ENCODE peak calls at places on chromosomes 3 and 15, in seven cellular contexts. One of them, this sample, is unnamed.

GRCh38 chr15:52318729-52319500 is 23.3 kb upstream of the MYO5C start:
- DNase-seq in RWPE1: no peak
- DNase-seq in adrenal gland: peak
- DNase-seq in fibroblast of lung: no peak
- DNase-seq in A549: no peak
- DNase-seq in GM20000: no peak
- DNase-seq in astrocyte of the cerebellum: no peak
- DNase-seq in this sample: peak

GRCh38 chr15:48642795-48643194 is 2.7 kb downstream of the FBN1 start:
- DNase-seq in RWPE1: no peak
- DNase-seq in adrenal gland: no peak
- DNase-seq in fibroblast of lung: peak
- DNase-seq in A549: no peak
- DNase-seq in GM20000: no peak
- DNase-seq in astrocyte of the cerebellum: no peak
- DNase-seq in this sample: no peak

GRCh38 chr3:43161684-43162512 is 56.0 kb upstream of the POMGNT2 start:
- DNase-seq in RWPE1: peak
- DNase-seq in adrenal gland: no peak
- DNase-seq in fibroblast of lung: peak
- DNase-seq in A549: no peak
- DNase-seq in GM20000: no peak
- DNase-seq in astrocyte of the cerebellum: peak
- DNase-seq in this sample: peak

GRCh38 chr3:99332276-99332675 is 306.1 kb upstream of the COL8A1 start:
- DNase-seq in RWPE1: no peak
- DNase-seq in adrenal gland: no peak
- DNase-seq in fibroblast of lung: no peak
- DNase-seq in A549: no peak
- DNase-seq in GM20000: no peak
- DNase-seq in astrocyte of the cerebellum: no peak
- DNase-seq in this sample: no peak

GRCh38 chr3:106943071-106943470 is 434.2 kb upstream of the CCDC54 start:
- DNase-seq in RWPE1: no peak
- DNase-seq in adrenal gland: no peak
- DNase-seq in fibroblast of lung: peak
- DNase-seq in A549: no peak
- DNase-seq in GM20000: no peak
- DNase-seq in astrocyte of the cerebellum: no peak
- DNase-seq in this sample: peak

GRCh38 chr3:41244620-41245336 is 45.5 kb downstream of the CTNNB1 start:
- DNase-seq in RWPE1: no peak
- DNase-seq in adrenal gland: no peak
- DNase-seq in fibroblast of lung: no peak
- DNase-seq in A549: no peak
- DNase-seq in GM20000: no peak
- DNase-seq in astrocyte of the cerebellum: no peak
- DNase-seq in this sample: no peak

GRCh38 chr3:2921903-2922302 is 188.3 kb downstream of the IL5RA start:
- DNase-seq in RWPE1: no peak
- DNase-seq in adrenal gland: no peak
- DNase-seq in fibroblast of lung: peak
- DNase-seq in A549: peak
- DNase-seq in GM20000: peak
- DNase-seq in astrocyte of the cerebellum: peak
- DNase-seq in this sample: peak

GRCh38 chr3:187484547-187485325 is 116.6 kb downstream of the RTP4 start:
- DNase-seq in RWPE1: no peak
- DNase-seq in adrenal gland: no peak
- DNase-seq in fibroblast of lung: no peak
- DNase-seq in A549: no peak
- DNase-seq in GM20000: no peak
- DNase-seq in astrocyte of the cerebellum: no peak
- DNase-seq in this sample: no peak

GRCh38 chr15:87038404-87038803 is 958.7 kb downstream of the AGBL1 start:
- DNase-seq in RWPE1: no peak
- DNase-seq in adrenal gland: no peak
- DNase-seq in fibroblast of lung: no peak
- DNase-seq in A549: no peak
- DNase-seq in GM20000: no peak
- DNase-seq in astrocyte of the cerebellum: no peak
- DNase-seq in this sample: no peak

GRCh38 chr15:71357357-71357756 is 242.1 kb downstream of the THSD4 start:
- DNase-seq in RWPE1: no peak
- DNase-seq in adrenal gland: no peak
- DNase-seq in fibroblast of lung: no peak
- DNase-seq in A549: no peak
- DNase-seq in GM20000: no peak
- DNase-seq in astrocyte of the cerebellum: no peak
- DNase-seq in this sample: no peak

GRCh38 chr15:60626669-60627068 is 147.7 kb upstream of the ICE2 start:
- DNase-seq in RWPE1: no peak
- DNase-seq in adrenal gland: no peak
- DNase-seq in fibroblast of lung: no peak
- DNase-seq in A549: no peak
- DNase-seq in GM20000: no peak
- DNase-seq in astrocyte of the cerebellum: no peak
- DNase-seq in this sample: no peak

GRCh38 chr3:121430816-121431215 is 115.0 kb downstream of the POLQ start:
- DNase-seq in RWPE1: no peak
- DNase-seq in adrenal gland: no peak
- DNase-seq in fibroblast of lung: no peak
- DNase-seq in A549: no peak
- DNase-seq in GM20000: no peak
- DNase-seq in astrocyte of the cerebellum: no peak
- DNase-seq in this sample: no peak

GRCh38 chr3:175606650-175607318 is 747.6 kb downstream of the NAALADL2 start:
- DNase-seq in RWPE1: no peak
- DNase-seq in adrenal gland: no peak
- DNase-seq in fibroblast of lung: peak
- DNase-seq in A549: no peak
- DNase-seq in GM20000: no peak
- DNase-seq in astrocyte of the cerebellum: no peak
- DNase-seq in this sample: peak

GRCh38 chr3:10284496-10284895 is 8.3 kb downstream of the GHRL start:
- DNase-seq in RWPE1: no peak
- DNase-seq in adrenal gland: peak
- DNase-seq in fibroblast of lung: no peak
- DNase-seq in A549: no peak
- DNase-seq in GM20000: no peak
- DNase-seq in astrocyte of the cerebellum: no peak
- DNase-seq in this sample: no peak

GRCh38 chr15:58212909-58213526 is 74.8 kb downstream of the AQP9 start:
- DNase-seq in RWPE1: peak
- DNase-seq in adrenal gland: peak
- DNase-seq in fibroblast of lung: peak
- DNase-seq in A549: peak
- DNase-seq in GM20000: no peak
- DNase-seq in astrocyte of the cerebellum: no peak
- DNase-seq in this sample: peak
- TF ChIP-seq CTCF in RWPE1: peak
- TF ChIP-seq CTCF in adrenal gland: peak
- TF ChIP-seq CTCF in fibroblast of lung: peak
- TF ChIP-seq CTCF in A549: peak
- TF ChIP-seq CTCF in GM20000: peak
- TF ChIP-seq CTCF in astrocyte of the cerebellum: peak
- TF ChIP-seq CTCF in this sample: peak

GRCh38 chr15:57215371-57215770 is 160.9 kb upstream of the CGNL1 start:
- DNase-seq in RWPE1: no peak
- DNase-seq in adrenal gland: no peak
- DNase-seq in fibroblast of lung: peak
- DNase-seq in A549: no peak
- DNase-seq in GM20000: no peak
- DNase-seq in astrocyte of the cerebellum: no peak
- DNase-seq in this sample: no peak

GRCh38 chr15:57216288-57216687 is 160.0 kb upstream of the CGNL1 start:
- DNase-seq in RWPE1: peak
- DNase-seq in adrenal gland: no peak
- DNase-seq in fibroblast of lung: peak
- DNase-seq in A549: no peak
- DNase-seq in GM20000: no peak
- DNase-seq in astrocyte of the cerebellum: no peak
- DNase-seq in this sample: peak

GRCh38 chr15:57218826-57219576 is 157.3 kb upstream of the CGNL1 start:
- DNase-seq in RWPE1: no peak
- DNase-seq in adrenal gland: no peak
- DNase-seq in fibroblast of lung: peak
- DNase-seq in A549: no peak
- DNase-seq in GM20000: no peak
- DNase-seq in astrocyte of the cerebellum: peak
- DNase-seq in this sample: peak

GRCh38 chr15:57217716-57218598 is 158.3 kb upstream of the CGNL1 start:
- DNase-seq in RWPE1: no peak
- DNase-seq in adrenal gland: no peak
- DNase-seq in fibroblast of lung: peak
- DNase-seq in A549: no peak
- DNase-seq in GM20000: no peak
- DNase-seq in astrocyte of the cerebellum: no peak
- DNase-seq in this sample: no peak

DNA sequence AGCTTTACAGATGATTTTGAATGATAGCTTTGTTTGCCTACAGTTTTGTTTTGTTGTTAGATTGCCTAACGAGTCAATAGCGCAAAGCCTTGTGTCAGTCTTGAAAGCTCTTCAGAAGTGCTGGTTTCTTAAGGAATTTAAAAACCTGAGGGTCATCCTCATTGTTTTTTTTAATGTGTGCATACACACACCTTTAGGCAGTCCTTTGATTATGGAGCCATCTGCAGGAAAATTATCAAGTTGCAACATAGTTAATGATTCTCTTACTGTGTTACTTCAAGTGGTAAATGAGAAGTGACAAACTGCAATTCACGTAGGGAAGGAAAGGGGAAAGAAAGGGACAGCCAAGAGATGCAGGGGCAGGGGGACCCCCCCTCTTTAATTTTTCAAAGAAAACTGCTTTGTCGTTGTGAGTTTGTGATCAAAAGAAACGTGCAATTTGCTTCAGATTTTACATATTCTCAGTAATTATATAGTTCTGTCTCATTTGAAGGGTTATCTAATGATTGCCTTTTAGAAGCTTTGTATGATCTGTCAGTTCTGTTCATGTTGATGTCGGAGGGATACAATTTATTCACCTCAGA is 162.4 kb upstream of the CGNL1 start:
- DNase-seq in RWPE1: peak
- DNase-seq in adrenal gland: no peak
- DNase-seq in fibroblast of lung: peak
- DNase-seq in A549: peak
- DNase-seq in GM20000: peak
- DNase-seq in astrocyte of the cerebellum: no peak
- DNase-seq in this sample: peak
- TF ChIP-seq CTCF in RWPE1: peak
- TF ChIP-seq CTCF in adrenal gland: peak
- TF ChIP-seq CTCF in fibroblast of lung: peak
- TF ChIP-seq CTCF in A549: peak
- TF ChIP-seq CTCF in GM20000: peak
- TF ChIP-seq CTCF in astrocyte of the cerebellum: peak
- TF ChIP-seq CTCF in this sample: peak

GRCh38 chr15:25783607-25784131 is 79.5 kb downstream of the ATP10A start:
- DNase-seq in RWPE1: no peak
- DNase-seq in adrenal gland: no peak
- DNase-seq in fibroblast of lung: peak
- DNase-seq in A549: peak
- DNase-seq in GM20000: no peak
- DNase-seq in astrocyte of the cerebellum: no peak
- DNase-seq in this sample: no peak
- TF ChIP-seq CTCF in RWPE1: no peak
- TF ChIP-seq CTCF in adrenal gland: no peak
- TF ChIP-seq CTCF in fibroblast of lung: peak
- TF ChIP-seq CTCF in A549: peak
- TF ChIP-seq CTCF in GM20000: peak
- TF ChIP-seq CTCF in astrocyte of the cerebellum: peak
- TF ChIP-seq CTCF in this sample: no peak

GRCh38 chr3:167406876-167407492 is 26.9 kb upstream of the ZBBX start:
- DNase-seq in RWPE1: peak
- DNase-seq in adrenal gland: peak
- DNase-seq in fibroblast of lung: peak
- DNase-seq in A549: peak
- DNase-seq in GM20000: peak
- DNase-seq in astrocyte of the cerebellum: peak
- DNase-seq in this sample: peak
- TF ChIP-seq CTCF in RWPE1: peak
- TF ChIP-seq CTCF in adrenal gland: peak
- TF ChIP-seq CTCF in fibroblast of lung: no peak
- TF ChIP-seq CTCF in A549: peak
- TF ChIP-seq CTCF in GM20000: peak
- TF ChIP-seq CTCF in astrocyte of the cerebellum: peak
- TF ChIP-seq CTCF in this sample: peak

GRCh38 chr3:12582730-12583129 is 25.8 kb downstream of the MKRN2 start:
- DNase-seq in RWPE1: no peak
- DNase-seq in adrenal gland: no peak
- DNase-seq in fibroblast of lung: no peak
- DNase-seq in A549: no peak
- DNase-seq in GM20000: no peak
- DNase-seq in astrocyte of the cerebellum: no peak
- DNase-seq in this sample: no peak

GRCh38 chr3:12579456-12579855 is 22.6 kb downstream of the MKRN2 start:
- DNase-seq in RWPE1: no peak
- DNase-seq in adrenal gland: no peak
- DNase-seq in fibroblast of lung: no peak
- DNase-seq in A549: no peak
- DNase-seq in GM20000: no peak
- DNase-seq in astrocyte of the cerebellum: no peak
- DNase-seq in this sample: no peak

GRCh38 chr3:12579919-12580318 is 23.0 kb downstream of the MKRN2 start:
- DNase-seq in RWPE1: no peak
- DNase-seq in adrenal gland: no peak
- DNase-seq in fibroblast of lung: peak
- DNase-seq in A549: no peak
- DNase-seq in GM20000: no peak
- DNase-seq in astrocyte of the cerebellum: no peak
- DNase-seq in this sample: no peak

GRCh38 chr3:12577379-12577778 is 20.5 kb downstream of the MKRN2 start:
- DNase-seq in RWPE1: no peak
- DNase-seq in adrenal gland: no peak
- DNase-seq in fibroblast of lung: no peak
- DNase-seq in A549: no peak
- DNase-seq in GM20000: no peak
- DNase-seq in astrocyte of the cerebellum: no peak
- DNase-seq in this sample: no peak

DNA sequence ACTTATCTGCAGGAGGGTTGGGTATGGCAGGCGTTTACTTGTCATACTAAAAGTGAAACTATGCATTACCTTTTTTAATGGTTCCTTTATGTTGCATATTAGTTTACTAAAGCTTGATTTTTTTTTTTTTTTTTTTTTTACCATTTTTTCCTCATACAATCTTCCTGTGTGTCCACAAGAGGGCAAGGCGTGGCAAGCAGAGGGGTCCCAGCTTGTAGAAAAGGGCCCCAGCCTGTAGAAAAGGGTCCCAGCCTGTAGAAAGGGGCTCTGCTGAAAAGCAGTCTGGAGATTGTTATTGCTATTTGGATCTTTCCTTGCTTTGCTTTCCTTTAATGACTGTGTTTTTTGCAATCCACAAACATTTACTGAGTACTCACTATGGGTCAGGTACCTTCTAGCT is 21.9 kb downstream of the MKRN2 start:
- DNase-seq in RWPE1: no peak
- DNase-seq in adrenal gland: peak
- DNase-seq in fibroblast of lung: no peak
- DNase-seq in A549: no peak
- DNase-seq in GM20000: no peak
- DNase-seq in astrocyte of the cerebellum: no peak
- DNase-seq in this sample: no peak
- TF ChIP-seq CTCF in RWPE1: no peak
- TF ChIP-seq CTCF in adrenal gland: no peak
- TF ChIP-seq CTCF in fibroblast of lung: peak
- TF ChIP-seq CTCF in A549: peak
- TF ChIP-seq CTCF in GM20000: no peak
- TF ChIP-seq CTCF in astrocyte of the cerebellum: peak
- TF ChIP-seq CTCF in this sample: peak

This sample was measured in MCF 10A.